ENCODE peak calls at places on chromosomes 7 and 10, in six cellular contexts. X is AG20443; I is HFF-Myc; A is cardiac fibroblast; P is stimulated activated CD4-positive, alpha-beta T cell treated with anti-CD3 and anti-CD28 coated beads, Interleukin-15, amount 100 ng/mL, for 48 hours; S is iris pigment epithelial cell. J is an unnamed sample.

GRCh38 chr10:1643161-1643910 is 94.0 kb downstream of the ADARB2 start:
- DNase-seq in I (no peak), S (no peak), X (no peak), P (peak), A (no peak), J (peak)

GRCh38 chr7:128867842-128868623 is 5.4 kb downstream of the ATP6V1F start:
- DNase-seq in X (no peak), I (no peak), A (no peak), S (peak), P (no peak), J (no peak)

GRCh38 chr10:77305650-77306632 is 331.7 kb downstream of the KCNMA1 start:
- DNase-seq in P (no peak), S (peak), A (no peak), X (peak), I (no peak), J (no peak)

GRCh38 chr7:81704595-81704994 is 65.3 kb downstream of the HGF start:
- DNase-seq in S (no peak), A (no peak), I (no peak), P (no peak), X (no peak), J (no peak)

GRCh38 chr10:98236866-98237265 is 31.1 kb downstream of the LOXL4 start:
- DNase-seq in A (no peak), P (no peak), I (no peak), X (no peak), S (no peak), J (no peak)

GRCh38 chr7:155463114-155463811 is 5.3 kb downstream of the EN2 start:
- DNase-seq in P (no peak), I (no peak), A (no peak), S (no peak), X (no peak), J (no peak)

GRCh38 chr7:147438216-147438615 is 1152.3 kb upstream of the C7orf33 start:
- DNase-seq in X (no peak), S (peak), P (no peak), I (no peak), A (no peak), J (no peak)

GRCh38 chr10:108323274-108323798 is 1158.8 kb upstream of the SORCS1 start:
- DNase-seq in X (no peak), S (no peak), P (no peak), I (no peak), A (no peak), J (no peak)

GRCh38 chr10:128026620-128027281 is 99.5 kb downstream of the MKI67 start:
- DNase-seq in S (no peak), X (no peak), A (no peak), I (no peak), P (no peak), J (no peak)

J was measured in H4.